ENCODE peak calls at places on chromosomes 11 and 22, in six cellular contexts. K, O, U, Y, N and A are unnamed samples.

GRCh38 chr11:10461276-10461790 is 6.3 kb downstream of the AMPD3 start:
- DNase-seq in K (no peak), O (no peak), U (no peak), Y (no peak), N (no peak), A (no peak)

GRCh38 chr11:1830500-1831223 is 4.1 kb upstream of the SYT8 start:
- DNase-seq in K (no peak), O (no peak), U (peak), Y (peak), N (no peak), A (no peak)

GRCh38 chr11:35235944-35236666 is 97.1 kb downstream of the CD44 start:
- DNase-seq in K (peak), O (peak), U (no peak), Y (no peak), N (no peak), A (no peak)

GRCh38 chr22:38038426-38038825 is 18.8 kb upstream of the PICK1 start:
- DNase-seq in K (no peak), O (no peak), U (no peak), Y (no peak), N (no peak), A (no peak)

GRCh38 chr11:126502159-126502558 is 146.7 kb downstream of the ST3GAL4 start:
- DNase-seq in K (no peak), O (no peak), U (no peak), Y (no peak), N (no peak), A (no peak)

GRCh38 chr22:32590556-32590955 is 115.9 kb downstream of the FBXO7 start:
- DNase-seq in K (peak), O (no peak), U (no peak), Y (no peak), N (no peak), A (no peak)

GRCh38 chr11:122697636-122698167 is 42.2 kb downstream of the UBASH3B start:
- DNase-seq in K (peak), O (peak), U (peak), Y (no peak), N (no peak), A (no peak)

GRCh38 chr22:44755418-44755817 is 3.0 kb downstream of the ARHGAP8 start:
- DNase-seq in K (no peak), O (no peak), U (no peak), Y (no peak), N (no peak), A (no peak)

GRCh38 chr22:39303358-39303757 is 16.1 kb downstream of the RPL3 start:
- DNase-seq in K (no peak), O (no peak), U (no peak), Y (no peak), N (no peak), A (no peak)

GRCh38 chr11:15985127-15985862 is 371.1 kb downstream of the SOX6 start:
- DNase-seq in K (no peak), O (no peak), U (no peak), Y (no peak), N (no peak), A (no peak)

GRCh38 chr11:96186806-96187205 is 156.2 kb downstream of the MAML2 start:
- DNase-seq in K (peak), O (no peak), U (no peak), Y (no peak), N (no peak), A (no peak)

GRCh38 chr11:77143405-77144020 is 15.5 kb downstream of the MYO7A start:
- DNase-seq in K (no peak), O (no peak), U (no peak), Y (no peak), N (no peak), A (no peak)

GRCh38 chr22:24592144-24592845 is 578 bp downstream of the LRRC75B start:
- DNase-seq in K (no peak), O (no peak), U (no peak), Y (no peak), N (no peak), A (no peak)

GRCh38 chr11:22244986-22245592 is 52.2 kb downstream of the ANO5 start:
- DNase-seq in K (peak), O (no peak), U (peak), Y (peak), N (peak), A (peak)

GRCh38 chr11:79383874-79384273 is 57.0 kb downstream of the TENM4 start:
- DNase-seq in K (no peak), O (no peak), U (no peak), Y (no peak), N (no peak), A (no peak)

GRCh38 chr11:47131136-47131535 is 45.5 kb downstream of the ARFGAP2 start:
- DNase-seq in K (no peak), O (no peak), U (no peak), Y (no peak), N (no peak), A (no peak)

GRCh38 chr11:10460611-10461275 is 5.7 kb downstream of the AMPD3 start:
- DNase-seq in K (no peak), O (no peak), U (no peak), Y (no peak), N (no peak), A (no peak)

GRCh38 chr11:119337581-119338317 is 2.9 kb downstream of the C1QTNF5 start:
- DNase-seq in K (no peak), O (no peak), U (no peak), Y (peak), N (no peak), A (no peak)

GRCh38 chr22:43510226-43511070 is 98.6 kb downstream of the MPPED1 start:
- DNase-seq in K (no peak), O (no peak), U (no peak), Y (no peak), N (no peak), A (no peak)

GRCh38 chr22:32327066-32327465 is 30.6 kb upstream of the RFPL3 start:
- DNase-seq in K (peak), O (no peak), U (no peak), Y (no peak), N (no peak), A (no peak)

GRCh38 chr22:18996376-18996900 is 60.3 kb upstream of the PRODH start:
- DNase-seq in K (no peak), O (peak), U (no peak), Y (no peak), N (no peak), A (no peak)

GRCh38 chr22:28904211-28904808 is 20.9 kb downstream of the ZNRF3 start:
- DNase-seq in K (no peak), O (no peak), U (no peak), Y (no peak), N (no peak), A (no peak)

GRCh38 chr11:120532511-120533196 is 21.1 kb downstream of the GRIK4 start:
- DNase-seq in K (no peak), O (no peak), U (no peak), Y (no peak), N (no peak), A (no peak)

GRCh38 chr22:30383061-30383460 is 4.2 kb downstream of the RNF215 start:
- DNase-seq in K (no peak), O (no peak), U (no peak), Y (no peak), N (no peak), A (no peak)

GRCh38 chr11:126140932-126141291 is 70.5 kb downstream of the RPUSD4 start:
- DNase-seq in K (peak), O (no peak), U (peak), Y (no peak), N (no peak), A (no peak)

GRCh38 chr11:122690292-122690691 is 34.8 kb downstream of the UBASH3B start:
- DNase-seq in K (no peak), O (no peak), U (no peak), Y (no peak), N (no peak), A (no peak)

GRCh38 chr11:61737131-61737530 is 15.3 kb upstream of the MYRF start:
- DNase-seq in K (no peak), O (no peak), U (no peak), Y (no peak), N (no peak), A (no peak)
- TF ChIP-seq CTCF in K (no peak), O (no peak), U (no peak), Y (no peak), N (no peak), A (no peak)

DNA sequence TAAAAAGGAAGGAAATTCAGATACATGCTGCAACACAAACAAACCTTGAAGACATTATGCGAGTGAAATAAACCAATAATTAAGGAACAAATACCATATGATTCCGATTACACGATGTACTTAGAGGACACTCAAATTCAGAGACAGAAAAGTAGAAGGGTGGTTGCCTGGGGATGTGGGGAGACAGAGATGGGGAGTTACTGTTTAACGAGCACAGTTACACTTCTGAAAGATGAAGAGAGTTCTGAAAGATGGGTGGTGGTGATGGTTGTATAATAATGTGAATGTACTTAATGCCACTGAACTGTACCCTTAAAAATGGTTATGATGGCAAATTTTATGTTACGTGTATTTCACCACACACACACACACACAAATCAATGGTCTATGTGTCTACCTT is 14.7 kb downstream of the ZBTB44 start:
- DNase-seq in K (no peak), O (no peak), U (no peak), Y (no peak), N (no peak), A (no peak)
- TF ChIP-seq CTCF in K (no peak), O (no peak), U (no peak), Y (no peak), N (no peak), A (no peak)

DNA sequence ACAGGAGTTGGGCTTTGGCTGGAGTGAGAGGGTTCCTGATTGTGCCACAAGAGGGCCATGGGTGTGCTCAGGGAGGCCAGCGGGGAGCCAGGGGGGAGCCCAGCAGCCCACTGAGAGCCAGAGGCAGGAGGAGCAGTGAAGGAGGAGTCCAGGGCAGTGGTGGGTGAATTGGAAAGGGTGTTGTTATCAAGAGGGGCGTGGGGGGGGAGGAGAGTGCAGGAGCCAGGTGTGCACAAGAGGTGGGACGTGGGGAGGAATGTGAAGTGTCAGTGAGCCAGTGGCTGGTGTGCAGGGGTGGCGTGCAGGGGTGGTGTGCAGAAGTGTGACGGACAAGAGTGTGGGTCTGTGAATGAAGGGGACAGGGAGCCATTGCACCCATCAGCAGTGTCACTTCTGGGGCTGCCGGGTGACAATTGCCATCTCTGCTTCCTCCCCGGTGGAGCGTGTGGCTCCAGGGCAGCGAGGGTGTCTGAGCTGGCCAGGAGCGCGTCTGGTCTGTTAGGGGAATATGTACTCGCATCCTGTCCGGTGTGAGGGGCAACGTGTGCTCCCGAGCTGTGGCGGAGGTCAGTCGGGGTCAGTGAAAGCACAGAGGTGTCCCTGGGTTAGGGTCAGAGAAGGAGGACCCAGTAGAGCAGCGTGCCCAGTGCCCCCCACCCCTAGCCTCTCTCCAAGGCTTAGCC is 1.7 kb downstream of the CLCF1 start:
- DNase-seq in K (peak), O (peak), U (no peak), Y (peak), N (no peak), A (peak)
- TF ChIP-seq CTCF in K (peak), O (peak), U (no peak), Y (peak), N (peak), A (no peak)

GRCh38 chr11:135073870-135074269 is 661.8 kb upstream of the B3GAT1 start:
- DNase-seq in K (no peak), O (no peak), U (no peak), Y (no peak), N (no peak), A (no peak)

GRCh38 chr11:135073444-135073843 is 661.4 kb upstream of the B3GAT1 start:
- DNase-seq in K (no peak), O (no peak), U (no peak), Y (no peak), N (no peak), A (no peak)

GRCh38 chr11:135074397-135074998 is 662.5 kb upstream of the B3GAT1 start:
- DNase-seq in K (peak), O (no peak), U (no peak), Y (no peak), N (no peak), A (no peak)

GRCh38 chr11:135069884-135070283 is 657.8 kb upstream of the B3GAT1 start:
- DNase-seq in K (peak), O (no peak), U (no peak), Y (no peak), N (no peak), A (no peak)

DNA sequence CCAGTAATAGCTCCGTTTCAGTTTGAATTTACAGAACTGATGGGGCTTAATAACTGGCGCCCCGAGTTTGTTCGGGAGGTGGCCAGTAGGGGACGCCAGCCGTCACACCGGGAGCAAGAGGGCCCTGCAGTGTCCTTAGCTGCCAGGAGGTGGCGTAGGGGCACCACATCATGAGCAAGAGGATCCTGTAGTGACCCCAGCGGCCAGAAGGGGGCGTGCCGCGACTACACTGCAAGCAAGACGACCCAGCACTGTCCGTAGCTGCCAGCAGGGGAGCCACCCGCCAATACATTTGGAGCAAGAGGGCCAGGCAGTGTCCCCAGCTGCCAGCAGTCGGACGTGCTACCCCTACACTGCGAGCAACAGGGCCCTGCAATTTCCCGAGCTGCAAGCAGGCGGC is 663.7 kb upstream of the B3GAT1 start:
- DNase-seq in K (peak), O (peak), U (peak), Y (peak), N (peak), A (peak)
- TF ChIP-seq CTCF in K (peak), O (peak), U (no peak), Y (peak), N (peak), A (peak)

DNA sequence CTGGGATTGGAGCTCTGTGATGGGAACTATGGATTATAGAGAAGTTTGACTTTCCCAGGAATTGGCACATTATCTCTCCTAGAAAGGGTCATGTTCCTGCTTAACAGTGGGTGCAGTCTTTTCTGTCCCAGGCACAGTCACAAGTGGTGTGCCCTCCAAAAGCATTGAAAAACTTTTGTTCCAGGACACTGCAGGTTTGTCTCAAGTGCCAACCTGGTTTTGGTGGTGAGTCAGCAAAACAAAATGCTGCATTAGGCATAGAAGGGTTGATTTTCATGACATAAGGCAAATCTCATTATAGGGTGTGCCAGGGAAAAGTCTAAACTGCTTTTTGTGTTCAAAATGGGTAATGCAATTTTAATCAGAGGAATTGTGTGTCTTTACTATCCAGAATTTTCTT is 4.9 kb downstream of the HTATIP2 start:
- DNase-seq in K (peak), O (no peak), U (no peak), Y (no peak), N (no peak), A (no peak)
- TF ChIP-seq CTCF in K (no peak), O (no peak), U (no peak), Y (no peak), N (no peak), A (no peak)

GRCh38 chr11:72333657-72334056 is 89.7 kb upstream of the PHOX2A start:
- DNase-seq in K (no peak), O (peak), U (no peak), Y (no peak), N (peak), A (peak)

GRCh38 chr11:72330131-72330727 is 86.3 kb upstream of the PHOX2A start:
- DNase-seq in K (no peak), O (no peak), U (no peak), Y (no peak), N (no peak), A (no peak)

GRCh38 chr11:72331761-72332160 is 87.8 kb upstream of the PHOX2A start:
- DNase-seq in K (no peak), O (no peak), U (no peak), Y (no peak), N (no peak), A (no peak)

GRCh38 chr11:72326151-72326842 is 82.3 kb upstream of the PHOX2A start:
- DNase-seq in K (peak), O (no peak), U (no peak), Y (no peak), N (no peak), A (no peak)

GRCh38 chr11:72328366-72329224 is 84.6 kb upstream of the PHOX2A start:
- DNase-seq in K (peak), O (no peak), U (no peak), Y (no peak), N (no peak), A (no peak)
- TF ChIP-seq CTCF in K (peak), O (no peak), U (no peak), Y (no peak), N (no peak), A (no peak)